ENCODE peak calls at places on chromosome 18, in ten cellular contexts. H, O, T, Y, I, N, Z, K, V and L are unnamed samples.

GRCh38 chr18:73409242-73409641 is 541.5 kb upstream of the NETO1 start:
- DNase-seq in H (no peak), O (no peak), T (no peak), Y (no peak), I (no peak), N (no peak), Z (no peak), K (no peak), V (no peak), L (no peak)

GRCh38 chr18:26480897-26481795 is 67.2 kb downstream of the KCTD1 start:
- DNase-seq in H (no peak), O (peak; percentile 95), T (no peak), Y (no peak), I (no peak), N (no peak), Z (no peak), K (no peak), V (no peak), L (no peak)

GRCh38 chr18:68428026-68428425 is 286.9 kb downstream of the TMX3 start:
- DNase-seq in H (no peak), O (no peak), T (no peak), Y (no peak), I (no peak), N (no peak), Z (no peak), K (peak; percentile 8), V (no peak), L (no peak)

GRCh38 chr18:4454548-4455112 is 477 bp downstream of the DLGAP1 start:
- DNase-seq in H (no peak), O (no peak), T (no peak), Y (no peak), I (no peak), N (no peak), Z (no peak), K (peak; percentile 1), V (no peak), L (peak; percentile 21)

GRCh38 chr18:44625367-44625766 is 55.3 kb upstream of the SETBP1 start:
- DNase-seq in H (no peak), O (no peak), T (no peak), Y (no peak), I (no peak), N (no peak), Z (no peak), K (no peak), V (no peak), L (no peak)

GRCh38 chr18:63319383-63320040 is at the start of gene BCL2:
- DNase-seq in H (peak; percentile 46), O (peak; percentile 18), T (no peak), Y (peak; percentile 26), I (peak; percentile 46), N (no peak), Z (peak; percentile 16), K (peak; percentile 31), V (peak; percentile 50), L (peak; percentile 57)

GRCh38 chr18:3816601-3817363 is 366.8 kb downstream of the TGIF1 start:
- DNase-seq in H (no peak), O (peak; percentile 89), T (no peak), Y (no peak), I (no peak), N (no peak), Z (no peak), K (no peak), V (no peak), L (no peak)

GRCh38 chr18:74402806-74403433 is 54.2 kb downstream of the DIPK1C start:
- DNase-seq in H (no peak), O (no peak), T (no peak), Y (no peak), I (no peak), N (no peak), Z (no peak), K (peak; percentile 27), V (no peak), L (no peak)

DNA sequence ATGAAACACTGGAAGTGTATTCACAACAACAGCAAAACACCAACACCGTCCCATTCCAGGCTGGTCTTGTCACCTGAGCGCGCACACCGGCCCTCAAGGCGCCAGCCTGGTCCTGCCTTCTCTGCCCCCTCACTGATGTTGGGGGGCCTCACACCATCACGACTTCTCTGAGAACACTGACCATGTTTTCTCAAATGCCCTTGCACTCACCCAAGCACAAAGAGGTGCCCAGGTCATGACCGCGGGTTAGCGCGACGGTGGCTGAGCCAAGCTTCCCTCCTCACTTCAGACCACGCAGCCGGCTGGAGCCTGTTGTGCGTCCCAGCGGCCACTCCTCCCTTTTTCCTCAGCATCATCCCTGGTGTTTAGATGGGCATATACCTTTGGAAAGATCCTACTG is 101.3 kb upstream of the SALL3 start:
- DNase-seq in H (no peak), O (no peak), T (no peak), Y (no peak), I (no peak), N (peak; percentile 54), Z (no peak), K (no peak), V (no peak), L (no peak)
- H3K9me3 ChIP-seq in H (peaks cover under 1% of the 10 kb centered on the region), O (no peaks in the 10 kb centered on the region), T (no peaks in the 10 kb centered on the region), Y (no peaks in the 10 kb centered on the region), I (no peaks in the 10 kb centered on the region), N (no peaks in the 10 kb centered on the region), Z (no peaks in the 10 kb centered on the region), K (no peaks in the 10 kb centered on the region), V (no peaks in the 10 kb centered on the region), L (no peaks in the 10 kb centered on the region)

GRCh38 chr18:77102246-77103040 is 30.1 kb downstream of the MBP start:
- DNase-seq in H (no peak), O (no peak), T (no peak), Y (no peak), I (no peak), N (no peak), Z (peak; percentile 58), K (no peak), V (no peak), L (no peak)

GRCh38 chr18:77099501-77100370 is 32.8 kb downstream of the MBP start:
- DNase-seq in H (no peak), O (no peak), T (no peak), Y (no peak), I (no peak), N (no peak), Z (peak; percentile 65), K (no peak), V (no peak), L (no peak)

GRCh38 chr18:77103181-77103875 is 29.3 kb downstream of the MBP start:
- DNase-seq in H (no peak), O (no peak), T (no peak), Y (no peak), I (no peak), N (no peak), Z (no peak), K (no peak), V (no peak), L (no peak)

GRCh38 chr18:77100751-77101355 is 31.7 kb downstream of the MBP start:
- DNase-seq in H (no peak), O (no peak), T (no peak), Y (no peak), I (no peak), N (no peak), Z (no peak), K (no peak), V (no peak), L (no peak)

GRCh38 chr18:77101410-77102245 is 31.0 kb downstream of the MBP start:
- DNase-seq in H (peak; percentile 73), O (peak; percentile 90), T (peak; percentile 86), Y (no peak), I (peak; percentile 63), N (no peak), Z (peak; percentile 44), K (no peak), V (peak; percentile 69), L (peak; percentile 76)
- H3K4me3 ChIP-seq in H (peak overlapping the region; percentile 37), O (peak overlapping the region; percentile 19), T (no peak overlapping the region), Y (no peak overlapping the region), I (no peak overlapping the region), N (no peak overlapping the region), Z (peak overlapping the region; percentile 46), K (no peak overlapping the region), V (no peak overlapping the region), L (no peak overlapping the region)

GRCh38 chr18:57640749-57641148 is 19.1 kb upstream of the NARS1 start:
- DNase-seq in H (no peak), O (no peak), T (no peak), Y (no peak), I (no peak), N (no peak), Z (no peak), K (no peak), V (no peak), L (no peak)

GRCh38 chr18:57648414-57648813 is 26.8 kb upstream of the NARS1 start:
- DNase-seq in H (no peak), O (no peak), T (no peak), Y (no peak), I (no peak), N (peak; percentile 80), Z (no peak), K (no peak), V (no peak), L (no peak)

GRCh38 chr18:57640236-57640635 is 18.6 kb upstream of the NARS1 start:
- DNase-seq in H (no peak), O (no peak), T (no peak), Y (no peak), I (no peak), N (no peak), Z (no peak), K (no peak), V (no peak), L (no peak)

GRCh38 chr18:57649536-57650495 is 28.2 kb upstream of the NARS1 start:
- DNase-seq in H (no peak), O (peak; percentile 45), T (no peak), Y (no peak), I (no peak), N (no peak), Z (no peak), K (no peak), V (no peak), L (no peak)

GRCh38 chr18:57644540-57644939 is 22.9 kb upstream of the NARS1 start:
- DNase-seq in H (no peak), O (peak; percentile 25), T (no peak), Y (no peak), I (no peak), N (no peak), Z (no peak), K (no peak), V (no peak), L (no peak)
- TF ChIP-seq CTCF in H (no peak), O (peak; percentile 40), T (no peak), Y (no peak), I (no peak), N (peak; percentile 12), Z (no peak), K (no peak), V (no peak), L (no peak)

GRCh38 chr18:72201032-72201431 is 343.1 kb downstream of the CBLN2 start:
- DNase-seq in H (no peak), O (no peak), T (no peak), Y (no peak), I (no peak), N (no peak), Z (no peak), K (no peak), V (no peak), L (no peak)

GRCh38 chr18:72194072-72194471 is 350.1 kb downstream of the CBLN2 start:
- DNase-seq in H (no peak), O (no peak), T (no peak), Y (no peak), I (no peak), N (no peak), Z (no peak), K (no peak), V (no peak), L (no peak)

DNA sequence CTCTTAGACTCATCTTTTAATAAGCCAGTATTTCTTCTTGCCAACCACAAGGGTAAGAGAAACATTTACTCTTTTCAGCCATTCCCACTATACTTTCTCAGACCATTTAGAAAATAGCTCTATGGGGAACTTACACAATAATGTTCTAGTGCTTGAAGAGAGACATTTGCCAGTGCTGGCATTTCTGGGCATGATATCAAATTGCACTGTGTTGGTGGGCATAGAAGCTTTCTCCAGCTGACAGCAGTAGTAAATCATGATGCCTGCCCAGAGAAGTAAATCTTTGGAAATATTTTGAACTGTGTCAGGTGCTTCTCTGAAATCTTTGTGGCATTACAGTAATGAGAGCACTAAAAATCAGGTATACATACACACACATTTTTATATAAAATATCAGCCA is 346.5 kb downstream of the CBLN2 start:
- DNase-seq in H (no peak), O (no peak), T (no peak), Y (no peak), I (no peak), N (no peak), Z (no peak), K (no peak), V (no peak), L (no peak)
- H3K9me3 ChIP-seq in H (no peaks in the 10 kb centered on the region), O (no peaks in the 10 kb centered on the region), T (no peaks in the 10 kb centered on the region), Y (no peaks in the 10 kb centered on the region), I (no peaks in the 10 kb centered on the region), N (no peaks in the 10 kb centered on the region), Z (no peaks in the 10 kb centered on the region), K (no peaks in the 10 kb centered on the region), V (no peaks in the 10 kb centered on the region), L (no peaks in the 10 kb centered on the region)